ENCODE peak calls at places on chromosomes 4 and X, in eight cellular contexts. One of them, this sample, is unnamed.

GRCh38 chr4:119300072-119300387 is 21.9 kb downstream of the FABP2 start:
- DNase-seq in MM.1S: no peak
- DNase-seq in HCT116: no peak
- DNase-seq in OCI-LY7: no peak
- DNase-seq in GM23248: peak; percentile 77
- DNase-seq in PC-3: peak; percentile 25
- DNase-seq in neural progenitor cell: no peak
- DNase-seq in SK-N-SH: peak; percentile 47
- DNase-seq in this sample: peak; percentile 60

GRCh38 chr4:184745747-184746531 is 12.0 kb upstream of the CENPU start:
- DNase-seq in PC-3: peak; percentile 75
- DNase-seq in HCT116: peak; percentile 29
- DNase-seq in neural progenitor cell: peak; percentile 73
- DNase-seq in OCI-LY7: peak; percentile 83
- DNase-seq in GM23248: peak; percentile 89
- DNase-seq in SK-N-SH: peak; percentile 84
- DNase-seq in MM.1S: peak; percentile 83
- DNase-seq in this sample: peak; percentile 88

GRCh38 chr4:13893987-13894386 is 266.5 kb upstream of the BOD1L1 start:
- DNase-seq in neural progenitor cell: no peak
- DNase-seq in GM23248: no peak
- DNase-seq in OCI-LY7: no peak
- DNase-seq in SK-N-SH: no peak
- DNase-seq in HCT116: no peak
- DNase-seq in PC-3: no peak
- DNase-seq in MM.1S: no peak
- DNase-seq in this sample: no peak

GRCh38 chrX:134294548-134294947 is 57.6 kb downstream of the CCDC160 start:
- DNase-seq in PC-3: peak; percentile 9
- DNase-seq in HCT116: no peak
- DNase-seq in OCI-LY7: peak; percentile 0
- DNase-seq in SK-N-SH: peak; percentile 15
- DNase-seq in MM.1S: no peak
- DNase-seq in GM23248: peak; percentile 17
- DNase-seq in neural progenitor cell: no peak
- DNase-seq in this sample: no peak

GRCh38 chr4:13464543-13464942 is 19.6 kb downstream of the RAB28 start:
- DNase-seq in HCT116: no peak
- DNase-seq in neural progenitor cell: no peak
- DNase-seq in OCI-LY7: no peak
- DNase-seq in GM23248: no peak
- DNase-seq in SK-N-SH: no peak
- DNase-seq in PC-3: no peak
- DNase-seq in MM.1S: no peak
- DNase-seq in this sample: no peak

GRCh38 chrX:11890843-11891514 is 132.9 kb downstream of the MSL3 start:
- DNase-seq in PC-3: no peak
- DNase-seq in MM.1S: no peak
- DNase-seq in neural progenitor cell: no peak
- DNase-seq in SK-N-SH: no peak
- DNase-seq in HCT116: no peak
- DNase-seq in GM23248: no peak
- DNase-seq in OCI-LY7: no peak
- DNase-seq in this sample: no peak

GRCh38 chrX:41447897-41448296 is 754 bp downstream of the NYX start:
- DNase-seq in MM.1S: no peak
- DNase-seq in OCI-LY7: no peak
- DNase-seq in SK-N-SH: no peak
- DNase-seq in neural progenitor cell: no peak
- DNase-seq in HCT116: no peak
- DNase-seq in GM23248: no peak
- DNase-seq in PC-3: no peak
- DNase-seq in this sample: no peak

GRCh38 chrX:107025538-107025937 is 25.5 kb upstream of the MORC4 start:
- DNase-seq in MM.1S: peak; percentile 24
- DNase-seq in GM23248: peak; percentile 48
- DNase-seq in SK-N-SH: peak; percentile 36
- DNase-seq in HCT116: peak; percentile 27
- DNase-seq in PC-3: peak; percentile 56
- DNase-seq in neural progenitor cell: peak; percentile 50
- DNase-seq in OCI-LY7: peak; percentile 31
- DNase-seq in this sample: peak; percentile 39

GRCh38 chr4:6672131-6672530 is 21.5 kb upstream of the S100P start:
- DNase-seq in HCT116: no peak
- DNase-seq in PC-3: no peak
- DNase-seq in MM.1S: no peak
- DNase-seq in neural progenitor cell: no peak
- DNase-seq in OCI-LY7: no peak
- DNase-seq in GM23248: no peak
- DNase-seq in SK-N-SH: no peak
- DNase-seq in this sample: no peak

GRCh38 chrX:24646745-24647182 is 383 bp downstream of the PCYT1B start:
- DNase-seq in MM.1S: no peak
- DNase-seq in HCT116: no peak
- DNase-seq in neural progenitor cell: peak; percentile 93
- DNase-seq in PC-3: no peak
- DNase-seq in OCI-LY7: no peak
- DNase-seq in GM23248: peak; percentile 13
- DNase-seq in SK-N-SH: peak; percentile 10
- DNase-seq in this sample: peak; percentile 28

GRCh38 chr4:147362868-147363440 is 117.9 kb upstream of the EDNRA start:
- DNase-seq in PC-3: peak; percentile 43
- DNase-seq in SK-N-SH: peak; percentile 63
- DNase-seq in HCT116: no peak
- DNase-seq in GM23248: no peak
- DNase-seq in MM.1S: no peak
- DNase-seq in neural progenitor cell: no peak
- DNase-seq in OCI-LY7: no peak
- DNase-seq in this sample: peak; percentile 66

GRCh38 chr4:85495621-85496020 is 20.7 kb downstream of the ARHGAP24 start:
- DNase-seq in GM23248: peak; percentile 33
- DNase-seq in PC-3: no peak
- DNase-seq in HCT116: no peak
- DNase-seq in MM.1S: no peak
- DNase-seq in neural progenitor cell: no peak
- DNase-seq in SK-N-SH: no peak
- DNase-seq in OCI-LY7: no peak
- DNase-seq in this sample: no peak

GRCh38 chr4:114208747-114209146 is 229.3 kb upstream of the ARSJ start:
- DNase-seq in HCT116: no peak
- DNase-seq in GM23248: peak; percentile 58
- DNase-seq in MM.1S: no peak
- DNase-seq in OCI-LY7: no peak
- DNase-seq in SK-N-SH: no peak
- DNase-seq in PC-3: peak; percentile 12
- DNase-seq in neural progenitor cell: no peak
- DNase-seq in this sample: no peak

GRCh38 chrX:127457161-127457560 is 595.0 kb downstream of the ACTRT1 start:
- DNase-seq in PC-3: peak; percentile 43
- DNase-seq in neural progenitor cell: no peak
- DNase-seq in HCT116: no peak
- DNase-seq in OCI-LY7: no peak
- DNase-seq in SK-N-SH: no peak
- DNase-seq in MM.1S: no peak
- DNase-seq in GM23248: no peak
- DNase-seq in this sample: no peak

GRCh38 chr4:38138363-38138762 is 178.2 kb downstream of the PTTG2 start:
- DNase-seq in SK-N-SH: no peak
- DNase-seq in neural progenitor cell: no peak
- DNase-seq in PC-3: no peak
- DNase-seq in OCI-LY7: no peak
- DNase-seq in MM.1S: no peak
- DNase-seq in GM23248: no peak
- DNase-seq in HCT116: no peak
- DNase-seq in this sample: no peak

GRCh38 chr4:26074672-26075071 is 160.7 kb downstream of the SMIM20 start:
- DNase-seq in HCT116: no peak
- DNase-seq in GM23248: no peak
- DNase-seq in OCI-LY7: no peak
- DNase-seq in SK-N-SH: no peak
- DNase-seq in MM.1S: no peak
- DNase-seq in neural progenitor cell: no peak
- DNase-seq in PC-3: no peak
- DNase-seq in this sample: no peak

GRCh38 chr4:6723851-6724250 is 7.9 kb downstream of the BLOC1S4 start:
- DNase-seq in PC-3: no peak
- DNase-seq in HCT116: no peak
- DNase-seq in GM23248: no peak
- DNase-seq in SK-N-SH: no peak
- DNase-seq in neural progenitor cell: no peak
- DNase-seq in OCI-LY7: no peak
- DNase-seq in MM.1S: no peak
- DNase-seq in this sample: no peak

GRCh38 chr4:94251094-94251493 is 43.4 kb downstream of the SMARCAD1 start:
- DNase-seq in SK-N-SH: no peak
- DNase-seq in HCT116: no peak
- DNase-seq in neural progenitor cell: no peak
- DNase-seq in GM23248: peak; percentile 6
- DNase-seq in PC-3: no peak
- DNase-seq in MM.1S: no peak
- DNase-seq in OCI-LY7: no peak
- DNase-seq in this sample: no peak

GRCh38 chrX:34629572-34629971 is 27.5 kb downstream of the TMEM47 start:
- DNase-seq in OCI-LY7: no peak
- DNase-seq in SK-N-SH: no peak
- DNase-seq in PC-3: no peak
- DNase-seq in GM23248: peak; percentile 59
- DNase-seq in MM.1S: no peak
- DNase-seq in HCT116: no peak
- DNase-seq in neural progenitor cell: no peak
- DNase-seq in this sample: no peak

GRCh38 chrX:13293700-13294099 is 26.2 kb downstream of the ATXN3L start:
- DNase-seq in PC-3: peak; percentile 3
- DNase-seq in GM23248: no peak
- DNase-seq in MM.1S: no peak
- DNase-seq in neural progenitor cell: peak; percentile 62
- DNase-seq in HCT116: no peak
- DNase-seq in SK-N-SH: no peak
- DNase-seq in OCI-LY7: no peak
- DNase-seq in this sample: peak; percentile 8

GRCh38 chr4:149521611-149522010 is 294.0 kb downstream of the IQCM start:
- DNase-seq in MM.1S: no peak
- DNase-seq in HCT116: peak; percentile 10
- DNase-seq in GM23248: peak; percentile 65
- DNase-seq in neural progenitor cell: peak; percentile 31
- DNase-seq in OCI-LY7: no peak
- DNase-seq in PC-3: peak; percentile 46
- DNase-seq in SK-N-SH: no peak
- DNase-seq in this sample: peak; percentile 51

GRCh38 chr4:32022071-32022470 is 1301.9 kb downstream of the PCDH7 start:
- DNase-seq in SK-N-SH: no peak
- DNase-seq in HCT116: no peak
- DNase-seq in neural progenitor cell: no peak
- DNase-seq in GM23248: no peak
- DNase-seq in MM.1S: no peak
- DNase-seq in PC-3: peak; percentile 52
- DNase-seq in OCI-LY7: no peak
- DNase-seq in this sample: no peak

GRCh38 chr4:119785963-119786362 is 157.4 kb upstream of the PDE5A start:
- DNase-seq in HCT116: peak; percentile 13
- DNase-seq in neural progenitor cell: no peak
- DNase-seq in GM23248: peak; percentile 46
- DNase-seq in MM.1S: peak; percentile 46
- DNase-seq in SK-N-SH: no peak
- DNase-seq in OCI-LY7: no peak
- DNase-seq in PC-3: peak; percentile 44
- DNase-seq in this sample: peak; percentile 37

GRCh38 chr4:173252024-173252935 is 81.9 kb downstream of the HMGB2 start:
- DNase-seq in PC-3: peak; percentile 97
- DNase-seq in OCI-LY7: peak; percentile 63
- DNase-seq in MM.1S: peak; percentile 95
- DNase-seq in HCT116: peak; percentile 99
- DNase-seq in SK-N-SH: no peak
- DNase-seq in neural progenitor cell: peak; percentile 42
- DNase-seq in GM23248: peak; percentile 93
- DNase-seq in this sample: peak; percentile 79

GRCh38 chr4:25674386-25674785 is 18.7 kb downstream of the SLC34A2 start:
- DNase-seq in neural progenitor cell: no peak
- DNase-seq in GM23248: no peak
- DNase-seq in SK-N-SH: no peak
- DNase-seq in OCI-LY7: no peak
- DNase-seq in PC-3: no peak
- DNase-seq in MM.1S: no peak
- DNase-seq in HCT116: no peak
- DNase-seq in this sample: no peak

GRCh38 chrX:30948626-30949025 is 59.6 kb upstream of the TAB3 start:
- DNase-seq in OCI-LY7: no peak
- DNase-seq in PC-3: no peak
- DNase-seq in HCT116: no peak
- DNase-seq in SK-N-SH: no peak
- DNase-seq in GM23248: no peak
- DNase-seq in MM.1S: no peak
- DNase-seq in neural progenitor cell: no peak
- DNase-seq in this sample: no peak
- TF ChIP-seq EZH2phosphoT487 in OCI-LY7: no peak
- TF ChIP-seq EZH2phosphoT487 in PC-3: no peak
- TF ChIP-seq EZH2phosphoT487 in HCT116: no peak
- TF ChIP-seq EZH2phosphoT487 in SK-N-SH: no peak
- TF ChIP-seq EZH2phosphoT487 in GM23248: no peak
- TF ChIP-seq EZH2phosphoT487 in MM.1S: no peak
- TF ChIP-seq EZH2phosphoT487 in neural progenitor cell: no peak
- TF ChIP-seq EZH2phosphoT487 in this sample: no peak

GRCh38 chr4:107564326-107564725 is 155.7 kb downstream of the PAPSS1 start:
- DNase-seq in GM23248: peak; percentile 29
- DNase-seq in neural progenitor cell: peak; percentile 84
- DNase-seq in HCT116: no peak
- DNase-seq in SK-N-SH: no peak
- DNase-seq in OCI-LY7: no peak
- DNase-seq in MM.1S: no peak
- DNase-seq in PC-3: no peak
- DNase-seq in this sample: no peak
- H3K27ac ChIP-seq in GM23248: no peak overlapping the region
- H3K27ac ChIP-seq in neural progenitor cell: peak overlapping the region; percentile 91
- H3K27ac ChIP-seq in HCT116: no peak overlapping the region
- H3K27ac ChIP-seq in SK-N-SH: no peak overlapping the region
- H3K27ac ChIP-seq in OCI-LY7: no peak overlapping the region
- H3K27ac ChIP-seq in MM.1S: no peak overlapping the region
- H3K27ac ChIP-seq in PC-3: no peak overlapping the region
- H3K27ac ChIP-seq in this sample: no peak overlapping the region

DNA sequence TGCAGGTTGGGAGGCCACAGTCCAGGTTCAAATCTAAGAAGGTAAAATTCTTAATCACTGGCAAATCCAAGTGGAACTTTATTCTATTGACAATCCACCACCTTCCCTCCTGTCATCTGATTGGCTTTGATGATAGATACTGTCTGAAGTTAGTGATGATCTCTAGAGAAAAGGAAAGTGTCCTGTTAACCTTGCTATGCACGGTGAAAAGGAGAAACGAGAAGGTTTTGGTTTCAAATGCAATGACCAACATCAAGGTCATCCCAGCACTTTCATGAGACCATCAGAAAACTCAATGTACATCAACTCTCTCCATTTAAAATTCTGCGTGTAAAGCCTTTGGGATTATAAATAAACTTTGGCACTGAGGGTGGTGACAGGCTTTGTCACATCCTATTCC is 87.2 kb downstream of the CHRNA9 start:
- DNase-seq in PC-3: no peak
- DNase-seq in neural progenitor cell: no peak
- DNase-seq in MM.1S: no peak
- DNase-seq in OCI-LY7: no peak
- DNase-seq in SK-N-SH: no peak
- DNase-seq in GM23248: no peak
- DNase-seq in HCT116: no peak
- DNase-seq in this sample: no peak
- H3K4me1 ChIP-seq in PC-3: no peaks in the 10 kb centered on the region
- H3K4me1 ChIP-seq in neural progenitor cell: no peaks in the 10 kb centered on the region
- H3K4me1 ChIP-seq in MM.1S: peaks cover 6% of the 10 kb centered on the region
- H3K4me1 ChIP-seq in OCI-LY7: no peaks in the 10 kb centered on the region
- H3K4me1 ChIP-seq in SK-N-SH: no peaks in the 10 kb centered on the region
- H3K4me1 ChIP-seq in GM23248: peaks cover 5% of the 10 kb centered on the region
- H3K4me1 ChIP-seq in HCT116: peaks cover 7% of the 10 kb centered on the region
- H3K4me1 ChIP-seq in this sample: peaks cover 20% of the 10 kb centered on the region

GRCh38 chr4:30719363-30720020 is 677 bp upstream of the PCDH7 start:
- DNase-seq in HCT116: no peak
- DNase-seq in GM23248: peak; percentile 67
- DNase-seq in neural progenitor cell: peak; percentile 87
- DNase-seq in MM.1S: no peak
- DNase-seq in OCI-LY7: no peak
- DNase-seq in PC-3: peak; percentile 52
- DNase-seq in SK-N-SH: peak; percentile 65
- DNase-seq in this sample: peak; percentile 76
- TF ChIP-seq EZH2phosphoT487 in HCT116: no peak
- TF ChIP-seq EZH2phosphoT487 in GM23248: no peak
- TF ChIP-seq EZH2phosphoT487 in neural progenitor cell: peak; percentile 56
- TF ChIP-seq EZH2phosphoT487 in MM.1S: no peak
- TF ChIP-seq EZH2phosphoT487 in OCI-LY7: no peak
- TF ChIP-seq EZH2phosphoT487 in PC-3: no peak
- TF ChIP-seq EZH2phosphoT487 in SK-N-SH: no peak
- TF ChIP-seq EZH2phosphoT487 in this sample: no peak

This sample was measured in hepatocyte.